ENCODE peak calls at places on chromosomes 12 and 14, in six cellular contexts. V is IMR-90, M is mammary epithelial cell, W is endothelial cell of umbilical vein, T is neural progenitor cell, O is PC-3. B is an unnamed sample. For H3K4me1, the result is how much of the 10 kb centered on the place peaks cover.

GRCh38 chr14:77457522-77458248 is at the start of the genes AHSA1 and VIPAS39:
- DNase-seq in V (peak), O (peak), M (peak), W (peak), T (peak), B (peak)

GRCh38 chr14:30883508-30884294 is 9.3 kb downstream of the COCH start:
- DNase-seq in W (no peak), M (no peak), T (no peak), O (no peak), V (peak), B (no peak)

GRCh38 chr14:32711103-32711680 is 227.5 kb upstream of the NPAS3 start:
- DNase-seq in O (peak), W (peak), M (no peak), V (peak), T (peak), B (peak)

GRCh38 chr14:61104358-61104757 is 123.3 kb downstream of the SLC38A6 start:
- DNase-seq in O (no peak), W (no peak), T (no peak), M (no peak), V (no peak), B (no peak)

GRCh38 chr14:102863381-102863780 is 59.1 kb upstream of the AMN start:
- DNase-seq in W (no peak), M (no peak), T (no peak), V (no peak), O (no peak), B (no peak)

GRCh38 chr14:67773844-67774377 is 42.5 kb downstream of the ZFYVE26 start:
- DNase-seq in T (no peak), O (peak), W (no peak), V (no peak), M (no peak), B (no peak)

GRCh38 chr12:40946612-40947194 is 241.4 kb upstream of the PDZRN4 start:
- DNase-seq in W (peak), O (peak), T (peak), V (peak), M (no peak), B (peak)

GRCh38 chr12:6074979-6075585 is 49.4 kb downstream of the VWF start:
- DNase-seq in M (no peak), O (no peak), T (peak), W (peak), V (no peak), B (peak)

GRCh38 chr14:55142466-55142865 is 13.4 kb downstream of the LGALS3 start:
- DNase-seq in O (no peak), W (no peak), V (no peak), T (no peak), M (no peak), B (no peak)

GRCh38 chr14:68283378-68284123 is 464.0 kb downstream of the RAD51B start:
- DNase-seq in O (no peak), T (no peak), W (no peak), V (no peak), M (no peak), B (no peak)

GRCh38 chr14:105144666-105145380 is 23.8 kb downstream of the JAG2 start:
- DNase-seq in W (no peak), V (no peak), O (no peak), T (no peak), M (no peak), B (no peak)

GRCh38 chr12:96241484-96242256 is 47.5 kb downstream of the ELK3 start:
- DNase-seq in M (no peak), T (no peak), W (peak), O (no peak), V (peak), B (no peak)

GRCh38 chr12:106171117-106171750 is 32.5 kb upstream of the NUAK1 start:
- DNase-seq in O (no peak), V (peak), T (no peak), M (no peak), W (no peak), B (peak)

GRCh38 chr12:46964496-46965098 is 114.8 kb upstream of the PCED1B start:
- DNase-seq in T (peak), M (peak), W (peak), O (no peak), V (peak), B (no peak)

GRCh38 chr12:120242971-120243699 is 22.4 kb downstream of the PXN start:
- DNase-seq in O (no peak), W (no peak), M (no peak), T (no peak), V (no peak), B (no peak)
- H3K4me1 ChIP-seq in O (half or more), W (half or more), M (half or more), T (under half), V (under half), B (under half)

GRCh38 chr12:24534632-24535031 is 414.3 kb downstream of the BCAT1 start:
- DNase-seq in V (no peak), W (no peak), O (no peak), T (peak), M (no peak), B (no peak)
- TF ChIP-seq CTCF in V (no peak), W (no peak), O (no peak), T (no peak), M (no peak), B (no peak)

DNA sequence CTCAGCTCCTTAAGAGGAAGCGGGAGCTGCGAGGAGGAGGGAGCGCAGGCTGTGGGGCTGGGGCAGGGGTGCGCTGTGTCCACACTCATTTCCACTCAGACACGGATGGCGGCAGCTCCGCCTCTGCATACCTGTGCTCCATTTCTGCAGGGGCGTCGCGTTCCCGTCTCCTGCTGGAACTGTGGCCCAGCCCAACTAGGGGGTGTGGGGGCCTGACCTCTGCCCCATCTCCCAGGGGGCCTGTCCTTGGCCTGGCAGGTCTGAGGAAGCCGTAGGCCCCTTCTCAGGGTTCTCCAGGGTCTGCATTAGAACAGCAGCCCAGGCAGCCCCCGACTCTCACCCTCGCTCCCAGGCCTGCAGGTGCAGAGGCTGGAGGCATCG is 31.2 kb downstream of the FBRSL1 start:
- DNase-seq in M (no peak), T (no peak), W (no peak), V (no peak), O (no peak), B (no peak)
- H3K9ac ChIP-seq in M (no peak), T (no peak), W (no peak), V (no peak), O (no peak), B (no peak)

GRCh38 chr12:104480012-104480411 is 23.3 kb downstream of the CHST11 start:
- DNase-seq in O (no peak), V (no peak), T (no peak), M (no peak), W (no peak), B (no peak)

GRCh38 chr12:104485651-104486341 is 29.0 kb downstream of the CHST11 start:
- DNase-seq in T (no peak), M (no peak), O (no peak), V (no peak), W (no peak), B (no peak)

GRCh38 chr12:104482113-104482512 is 25.4 kb downstream of the CHST11 start:
- DNase-seq in O (no peak), T (no peak), V (no peak), W (no peak), M (no peak), B (no peak)

GRCh38 chr12:104480826-104481457 is 24.2 kb downstream of the CHST11 start:
- DNase-seq in W (peak), T (no peak), V (peak), M (peak), O (peak), B (no peak)

GRCh38 chr12:104482748-104483147 is 26.0 kb downstream of the CHST11 start:
- DNase-seq in V (no peak), M (no peak), T (no peak), W (no peak), O (no peak), B (peak)
- H3K4me1 ChIP-seq in V (under half), M (under half), T (under half), W (under half), O (under half), B (under half)

B was measured in MM.1S.